ENCODE peak calls at places on chromosomes 16 and 17, in six cellular contexts. Z is GM12891, U is heart left ventricle, S is endothelial cell of umbilical vein, F is HCT116, G is ovary. B is an unnamed sample.

GRCh38 chr17:80263253-80264047 is 2.8 kb downstream of the RNF213 start:
- DNase-seq in Z (peak), S (peak), U (peak), F (no peak), G (peak), B (no peak)

GRCh38 chr17:51611585-51611984 is 351.2 kb downstream of the UTP18 start:
- DNase-seq in U (peak), S (no peak), F (no peak), G (no peak), Z (no peak), B (no peak)

GRCh38 chr16:82034981-82035612 is at the start of gene HSD17B2:
- DNase-seq in S (peak), F (no peak), G (no peak), U (no peak), Z (no peak), B (no peak)

GRCh38 chr17:17504341-17505140 is 8.3 kb upstream of the RASD1 start:
- DNase-seq in G (peak), S (no peak), Z (no peak), U (no peak), F (no peak), B (no peak)

GRCh38 chr16:84247844-84248243 is 8.0 kb upstream of the KCNG4 start:
- DNase-seq in F (no peak), G (no peak), U (no peak), Z (no peak), S (no peak), B (peak)

GRCh38 chr17:29113334-29113733 is 66.9 kb downstream of the MYO18A start:
- DNase-seq in S (no peak), G (no peak), U (no peak), F (no peak), Z (no peak), B (no peak)

GRCh38 chr16:86781046-86781445 is 202.7 kb downstream of the FOXL1 start:
- DNase-seq in F (no peak), Z (no peak), G (no peak), U (no peak), S (no peak), B (no peak)

GRCh38 chr16:4370570-4371480 is 823 bp upstream of the VASN start:
- DNase-seq in F (no peak), Z (no peak), G (peak), U (peak), S (no peak), B (no peak)

GRCh38 chr17:2102931-2103398 is 48.1 kb downstream of the HIC1 start:
- DNase-seq in F (peak), U (no peak), G (no peak), S (no peak), Z (no peak), B (peak)

GRCh38 chr17:29279397-29280070 is 14.4 kb downstream of the NUFIP2 start:
- DNase-seq in U (no peak), G (no peak), F (no peak), S (no peak), Z (no peak), B (no peak)

GRCh38 chr16:19809121-19809635 is 75.5 kb downstream of the GPRC5B start:
- DNase-seq in S (no peak), F (no peak), G (no peak), U (peak), Z (no peak), B (no peak)

GRCh38 chr16:89190150-89190958 is 10.0 kb downstream of the SLC22A31 start:
- DNase-seq in G (no peak), S (no peak), U (peak), F (no peak), Z (no peak), B (no peak)

GRCh38 chr17:57672205-57672632 is 72.9 kb downstream of the CCDC182 start:
- DNase-seq in Z (no peak), G (no peak), U (no peak), S (no peak), F (no peak), B (no peak)

GRCh38 chr16:84254080-84254479 is 14.3 kb upstream of the KCNG4 start:
- DNase-seq in U (no peak), Z (no peak), F (no peak), G (no peak), S (no peak), B (no peak)

GRCh38 chr17:60231691-60232090 is 81.9 kb downstream of the CA4 start:
- DNase-seq in F (no peak), S (no peak), U (no peak), Z (no peak), G (no peak), B (no peak)

GRCh38 chr16:85471469-85472431 is 141.4 kb upstream of the GSE1 start:
- DNase-seq in Z (no peak), G (peak), S (no peak), U (no peak), F (no peak), B (no peak)

GRCh38 chr16:24610421-24610765 is 71.0 kb downstream of the RBBP6 start:
- DNase-seq in F (no peak), G (peak), S (peak), U (peak), Z (peak), B (no peak)

GRCh38 chr17:1227917-1228751 is 42.1 kb upstream of the BHLHA9 start:
- DNase-seq in F (no peak), U (peak), G (peak), Z (peak), S (no peak), B (no peak)

GRCh38 chr17:72357764-72358365 is 237.0 kb downstream of the SOX9 start:
- DNase-seq in F (no peak), S (no peak), G (no peak), U (no peak), Z (no peak), B (no peak)

GRCh38 chr16:20319406-20319805 is 7.9 kb downstream of the GP2 start:
- DNase-seq in S (no peak), Z (no peak), U (no peak), F (no peak), G (no peak), B (no peak)

DNA sequence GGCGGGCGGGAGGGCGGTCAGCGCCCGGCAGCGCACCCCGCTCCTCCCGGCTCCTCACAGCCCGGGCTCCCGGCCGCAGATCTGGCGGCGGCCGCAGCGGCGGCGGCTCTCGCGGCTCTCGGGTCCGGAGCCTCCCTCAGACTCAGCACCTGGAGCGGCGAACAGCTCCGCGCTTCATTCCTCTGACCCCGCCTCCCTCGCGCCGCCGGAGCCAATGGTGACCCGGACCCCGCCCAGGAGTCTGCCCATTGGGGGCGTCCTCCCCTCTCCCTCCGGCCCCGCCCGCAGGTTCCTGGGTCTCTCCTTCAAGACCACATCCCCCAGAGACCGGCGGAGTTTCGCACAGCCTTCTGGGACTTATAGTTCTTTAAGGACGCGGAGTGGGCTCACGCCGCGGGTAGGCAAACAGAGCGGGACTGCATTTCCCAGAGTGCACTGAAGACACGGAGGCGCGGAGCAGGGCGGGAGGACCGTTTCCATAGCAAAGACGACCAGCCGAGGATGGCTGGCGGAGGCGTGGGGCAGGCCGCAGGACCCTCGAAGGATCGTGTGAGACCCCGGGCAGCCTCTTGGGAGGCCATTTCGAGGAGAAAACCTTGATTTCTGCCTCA is at the start of gene SMPD3:
- DNase-seq in F (peak), G (peak), U (peak), Z (peak), S (peak), B (peak)
- TF ChIP-seq POLR2A in F (no peak), G (no peak), U (peak), Z (no peak), S (no peak), B (peak)

GRCh38 chr16:27316038-27316680 is 2.4 kb downstream of the IL4R start:
- DNase-seq in G (no peak), U (no peak), F (no peak), S (no peak), Z (no peak), B (no peak)
- TF ChIP-seq POLR2A in G (no peak), U (no peak), F (no peak), S (no peak), Z (no peak), B (no peak)

GRCh38 chr16:57373117-57373947 is 1.0 kb downstream of the CX3CL1 start:
- DNase-seq in U (no peak), G (no peak), S (no peak), F (no peak), Z (no peak), B (no peak)
- TF ChIP-seq POLR2A in U (no peak), G (no peak), S (no peak), F (no peak), Z (no peak), B (no peak)

GRCh38 chr17:77285594-77286390 is 145.0 kb downstream of the SEC14L1 start:
- DNase-seq in G (no peak), F (no peak), S (no peak), Z (no peak), U (peak), B (peak)
- TF ChIP-seq POLR2A in G (no peak), F (no peak), S (no peak), Z (no peak), U (no peak), B (peak)

GRCh38 chr16:31874354-31875111 is 926 bp downstream of the ZNF267 start:
- DNase-seq in Z (no peak), U (no peak), G (no peak), S (peak), F (no peak), B (no peak)

GRCh38 chr16:31872201-31872600 is 1.4 kb upstream of the ZNF267 start:
- DNase-seq in F (no peak), U (no peak), Z (no peak), G (no peak), S (no peak), B (no peak)

GRCh38 chr16:31875112-31875803 is 1.7 kb downstream of the ZNF267 start:
- DNase-seq in F (no peak), S (peak), Z (no peak), U (no peak), G (no peak), B (peak)

GRCh38 chr16:31871510-31871909 is 2.1 kb upstream of the ZNF267 start:
- DNase-seq in S (no peak), F (no peak), U (no peak), Z (no peak), G (no peak), B (no peak)

GRCh38 chr16:31873556-31874353 is at the start of gene ZNF267:
- DNase-seq in F (peak), G (peak), S (peak), Z (peak), U (peak), B (peak)
- TF ChIP-seq POLR2A in F (peak), G (peak), S (peak), Z (peak), U (peak), B (peak)

GRCh38 chr17:8204761-8205555 is 5.4 kb downstream of the AURKB start:
- DNase-seq in S (no peak), F (no peak), G (no peak), Z (no peak), U (no peak), B (no peak)
- TF ChIP-seq POLR2A in S (no peak), F (no peak), G (no peak), Z (peak), U (no peak), B (no peak)